ENCODE peak calls at places on chromosomes 7 and 10, in six cellular contexts. One of them, this sample, is unnamed.
A peak's percentile ranks its signal among the peaks of the same experiment; 100 is the strongest.

GRCh38 chr7:132234751-132235150 is 341.5 kb downstream of the PLXNA4 start:
- DNase-seq in A549: no peak
- DNase-seq in OCI-LY7: no peak
- DNase-seq in CD4-positive, CD25-positive, alpha-beta regulatory T cell: no peak
- DNase-seq in choroid plexus epithelial cell: no peak
- DNase-seq in Peyer's patch: no peak
- DNase-seq in this sample: no peak

GRCh38 chr10:98231417-98231816 is 36.6 kb downstream of the LOXL4 start:
- DNase-seq in A549: no peak
- DNase-seq in OCI-LY7: no peak
- DNase-seq in CD4-positive, CD25-positive, alpha-beta regulatory T cell: no peak
- DNase-seq in choroid plexus epithelial cell: no peak
- DNase-seq in Peyer's patch: no peak
- DNase-seq in this sample: no peak

GRCh38 chr7:130153251-130153908 is 51.8 kb downstream of the TMEM209 start:
- DNase-seq in A549: no peak
- DNase-seq in OCI-LY7: no peak
- DNase-seq in CD4-positive, CD25-positive, alpha-beta regulatory T cell: no peak
- DNase-seq in choroid plexus epithelial cell: no peak
- DNase-seq in Peyer's patch: no peak
- DNase-seq in this sample: no peak

GRCh38 chr7:16668049-16668858 is 22.3 kb downstream of the BZW2 start:
- DNase-seq in A549: peak; percentile 88
- DNase-seq in OCI-LY7: no peak
- DNase-seq in CD4-positive, CD25-positive, alpha-beta regulatory T cell: no peak
- DNase-seq in choroid plexus epithelial cell: peak; percentile 100
- DNase-seq in Peyer's patch: peak; percentile 67
- DNase-seq in this sample: no peak

GRCh38 chr7:35334511-35334910 is 80.6 kb upstream of the TBX20 start:
- DNase-seq in A549: no peak
- DNase-seq in OCI-LY7: no peak
- DNase-seq in CD4-positive, CD25-positive, alpha-beta regulatory T cell: no peak
- DNase-seq in choroid plexus epithelial cell: peak; percentile 8
- DNase-seq in Peyer's patch: no peak
- DNase-seq in this sample: no peak

GRCh38 chr10:96873086-96873485 is 41.0 kb downstream of the LCOR start:
- DNase-seq in A549: no peak
- DNase-seq in OCI-LY7: no peak
- DNase-seq in CD4-positive, CD25-positive, alpha-beta regulatory T cell: no peak
- DNase-seq in choroid plexus epithelial cell: no peak
- DNase-seq in Peyer's patch: no peak
- DNase-seq in this sample: no peak

GRCh38 chr7:25564980-25565379 is 336.7 kb upstream of the NPVF start:
- DNase-seq in A549: no peak
- DNase-seq in OCI-LY7: no peak
- DNase-seq in CD4-positive, CD25-positive, alpha-beta regulatory T cell: no peak
- DNase-seq in choroid plexus epithelial cell: peak; percentile 11
- DNase-seq in Peyer's patch: no peak
- DNase-seq in this sample: no peak

GRCh38 chr7:21355406-21355874 is 72.4 kb upstream of the SP4 start:
- DNase-seq in A549: no peak
- DNase-seq in OCI-LY7: peak; percentile 58
- DNase-seq in CD4-positive, CD25-positive, alpha-beta regulatory T cell: peak; percentile 24
- DNase-seq in choroid plexus epithelial cell: no peak
- DNase-seq in Peyer's patch: peak; percentile 77
- DNase-seq in this sample: no peak

GRCh38 chr10:130957978-130958377 is 353.5 kb downstream of the TCERG1L start:
- DNase-seq in A549: no peak
- DNase-seq in OCI-LY7: no peak
- DNase-seq in CD4-positive, CD25-positive, alpha-beta regulatory T cell: no peak
- DNase-seq in choroid plexus epithelial cell: no peak
- DNase-seq in Peyer's patch: no peak
- DNase-seq in this sample: no peak

GRCh38 chr10:88522715-88523114 is 60.4 kb downstream of the RNLS start:
- DNase-seq in A549: no peak
- DNase-seq in OCI-LY7: no peak
- DNase-seq in CD4-positive, CD25-positive, alpha-beta regulatory T cell: no peak
- DNase-seq in choroid plexus epithelial cell: peak; percentile 31
- DNase-seq in Peyer's patch: no peak
- DNase-seq in this sample: no peak

GRCh38 chr7:134175724-134176350 is 48.7 kb downstream of the LRGUK start:
- DNase-seq in A549: no peak
- DNase-seq in OCI-LY7: no peak
- DNase-seq in CD4-positive, CD25-positive, alpha-beta regulatory T cell: no peak
- DNase-seq in choroid plexus epithelial cell: no peak
- DNase-seq in Peyer's patch: no peak
- DNase-seq in this sample: no peak

GRCh38 chr7:55020481-55020871 is 1.7 kb downstream of the EGFR start:
- DNase-seq in A549: peak; percentile 42
- DNase-seq in OCI-LY7: no peak
- DNase-seq in CD4-positive, CD25-positive, alpha-beta regulatory T cell: no peak
- DNase-seq in choroid plexus epithelial cell: peak; percentile 56
- DNase-seq in Peyer's patch: peak; percentile 56
- DNase-seq in this sample: no peak

GRCh38 chr7:55021951-55022617 is 3.3 kb downstream of the EGFR start:
- DNase-seq in A549: no peak
- DNase-seq in OCI-LY7: no peak
- DNase-seq in CD4-positive, CD25-positive, alpha-beta regulatory T cell: no peak
- DNase-seq in choroid plexus epithelial cell: peak; percentile 66
- DNase-seq in Peyer's patch: no peak
- DNase-seq in this sample: no peak

GRCh38 chr7:55024776-55025175 is 6.0 kb downstream of the EGFR start:
- DNase-seq in A549: no peak
- DNase-seq in OCI-LY7: no peak
- DNase-seq in CD4-positive, CD25-positive, alpha-beta regulatory T cell: no peak
- DNase-seq in choroid plexus epithelial cell: peak; percentile 57
- DNase-seq in Peyer's patch: no peak
- DNase-seq in this sample: no peak

GRCh38 chr7:55021053-55021452 is 2.2 kb downstream of the EGFR start:
- DNase-seq in A549: no peak
- DNase-seq in OCI-LY7: no peak
- DNase-seq in CD4-positive, CD25-positive, alpha-beta regulatory T cell: no peak
- DNase-seq in choroid plexus epithelial cell: no peak
- DNase-seq in Peyer's patch: no peak
- DNase-seq in this sample: no peak

GRCh38 chr7:55022618-55022985 is 3.8 kb downstream of the EGFR start:
- DNase-seq in A549: no peak
- DNase-seq in OCI-LY7: no peak
- DNase-seq in CD4-positive, CD25-positive, alpha-beta regulatory T cell: no peak
- DNase-seq in choroid plexus epithelial cell: no peak
- DNase-seq in Peyer's patch: no peak
- DNase-seq in this sample: no peak
- H3K4me3 ChIP-seq in A549: peak overlapping the region; percentile 95
- H3K4me3 ChIP-seq in OCI-LY7: no peak overlapping the region
- H3K4me3 ChIP-seq in CD4-positive, CD25-positive, alpha-beta regulatory T cell: no peak overlapping the region
- H3K4me3 ChIP-seq in choroid plexus epithelial cell: no peak overlapping the region
- H3K4me3 ChIP-seq in Peyer's patch: no peak overlapping the region
- H3K4me3 ChIP-seq in this sample: no peak overlapping the region

GRCh38 chr10:125157473-125157865 is 2.9 kb downstream of the CTBP2 start:
- DNase-seq in A549: no peak
- DNase-seq in OCI-LY7: no peak
- DNase-seq in CD4-positive, CD25-positive, alpha-beta regulatory T cell: no peak
- DNase-seq in choroid plexus epithelial cell: no peak
- DNase-seq in Peyer's patch: peak; percentile 23
- DNase-seq in this sample: no peak
- H3K4me3 ChIP-seq in A549: peak overlapping the region; percentile 92
- H3K4me3 ChIP-seq in OCI-LY7: no peak overlapping the region
- H3K4me3 ChIP-seq in CD4-positive, CD25-positive, alpha-beta regulatory T cell: no peak overlapping the region
- H3K4me3 ChIP-seq in choroid plexus epithelial cell: peak overlapping the region; percentile 74
- H3K4me3 ChIP-seq in Peyer's patch: no peak overlapping the region
- H3K4me3 ChIP-seq in this sample: no peak overlapping the region

GRCh38 chr7:32131091-32131490 is 60.9 kb upstream of the PDE1C start:
- DNase-seq in A549: no peak
- DNase-seq in OCI-LY7: no peak
- DNase-seq in CD4-positive, CD25-positive, alpha-beta regulatory T cell: no peak
- DNase-seq in choroid plexus epithelial cell: no peak
- DNase-seq in Peyer's patch: no peak
- DNase-seq in this sample: no peak
- H3K4me3 ChIP-seq in A549: no peak overlapping the region
- H3K4me3 ChIP-seq in OCI-LY7: no peak overlapping the region
- H3K4me3 ChIP-seq in CD4-positive, CD25-positive, alpha-beta regulatory T cell: no peak overlapping the region
- H3K4me3 ChIP-seq in choroid plexus epithelial cell: no peak overlapping the region
- H3K4me3 ChIP-seq in Peyer's patch: no peak overlapping the region
- H3K4me3 ChIP-seq in this sample: no peak overlapping the region

GRCh38 chr7:83162402-83163256 is at the start of gene PCLO:
- DNase-seq in A549: peak; percentile 52
- DNase-seq in OCI-LY7: peak; percentile 77
- DNase-seq in CD4-positive, CD25-positive, alpha-beta regulatory T cell: no peak
- DNase-seq in choroid plexus epithelial cell: peak; percentile 81
- DNase-seq in Peyer's patch: peak; percentile 91
- DNase-seq in this sample: peak; percentile 24
- H3K4me3 ChIP-seq in A549: peak within 1 kb of the TSS; percentile 77
- H3K4me3 ChIP-seq in OCI-LY7: peak within 1 kb of the TSS; percentile 76
- H3K4me3 ChIP-seq in CD4-positive, CD25-positive, alpha-beta regulatory T cell: no peak within 1 kb of the TSS
- H3K4me3 ChIP-seq in choroid plexus epithelial cell: peak within 1 kb of the TSS; percentile 81
- H3K4me3 ChIP-seq in Peyer's patch: peak within 1 kb of the TSS; percentile 35
- H3K4me3 ChIP-seq in this sample: peak within 1 kb of the TSS; percentile 55

DNA sequence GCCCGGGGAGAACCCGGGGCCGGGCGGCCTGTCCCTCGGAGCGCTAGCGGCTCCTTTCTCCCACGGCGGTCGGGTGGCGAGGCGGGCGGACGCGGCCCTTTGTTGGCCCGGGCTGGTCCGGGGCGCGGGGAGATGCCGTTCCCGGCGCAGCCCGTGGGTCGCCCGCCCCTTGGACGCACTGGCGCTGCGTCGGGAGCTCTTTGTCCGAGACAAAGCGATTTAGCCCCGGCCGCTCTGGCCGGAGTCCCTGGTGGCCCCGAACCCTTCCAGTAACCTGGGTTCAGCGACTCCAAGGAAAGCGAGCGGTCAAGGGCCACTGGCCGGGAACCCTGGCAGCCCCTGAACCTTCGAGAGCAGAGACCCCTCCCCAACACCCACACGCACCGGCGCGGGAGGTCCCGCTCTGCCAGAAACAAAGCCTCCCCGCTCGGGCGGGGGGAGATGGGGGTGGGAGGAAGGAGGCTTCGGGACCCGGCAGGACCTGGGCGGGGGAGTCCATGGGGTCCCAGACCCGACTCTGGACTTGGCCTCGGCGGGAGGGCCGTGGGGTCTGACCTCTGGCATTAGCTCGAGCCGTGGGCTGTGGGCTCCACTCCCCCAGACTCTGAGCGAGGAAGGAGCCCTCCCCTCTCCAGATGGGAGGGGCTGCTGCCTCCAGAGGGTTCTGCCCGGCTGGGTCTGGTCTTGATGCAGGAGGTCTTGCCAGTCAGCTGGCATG is 832 bp downstream of the DPYSL4 start:
- DNase-seq in A549: no peak
- DNase-seq in OCI-LY7: no peak
- DNase-seq in CD4-positive, CD25-positive, alpha-beta regulatory T cell: no peak
- DNase-seq in choroid plexus epithelial cell: no peak
- DNase-seq in Peyer's patch: no peak
- DNase-seq in this sample: no peak
- H3K4me3 ChIP-seq in A549: peak overlapping the region; percentile 73
- H3K4me3 ChIP-seq in OCI-LY7: no peak overlapping the region
- H3K4me3 ChIP-seq in CD4-positive, CD25-positive, alpha-beta regulatory T cell: no peak overlapping the region
- H3K4me3 ChIP-seq in choroid plexus epithelial cell: peak overlapping the region; percentile 56
- H3K4me3 ChIP-seq in Peyer's patch: peak overlapping the region; percentile 34
- H3K4me3 ChIP-seq in this sample: no peak overlapping the region

GRCh38 chr7:114392686-114393085 is 21.9 kb upstream of the FOXP2 start:
- DNase-seq in A549: no peak
- DNase-seq in OCI-LY7: no peak
- DNase-seq in CD4-positive, CD25-positive, alpha-beta regulatory T cell: no peak
- DNase-seq in choroid plexus epithelial cell: no peak
- DNase-seq in Peyer's patch: no peak
- DNase-seq in this sample: no peak
- H3K4me3 ChIP-seq in A549: no peak overlapping the region
- H3K4me3 ChIP-seq in OCI-LY7: no peak overlapping the region
- H3K4me3 ChIP-seq in CD4-positive, CD25-positive, alpha-beta regulatory T cell: no peak overlapping the region
- H3K4me3 ChIP-seq in choroid plexus epithelial cell: no peak overlapping the region
- H3K4me3 ChIP-seq in Peyer's patch: no peak overlapping the region
- H3K4me3 ChIP-seq in this sample: no peak overlapping the region

This sample was measured in Jurkat, Clone E6-1.